ENCODE peak calls at places on chromosomes 13 and 19, in ten cellular contexts. C is astrocyte of the spinal cord, W is iris pigment epithelial cell, R is nephron progenitor cell, A is foreskin keratinocyte, H is tibial artery, B is H54, I is SK-N-SH, U is left ventricle myocardium inferior, F is neural progenitor cell. T is an unnamed sample.

GRCh38 chr19:45999653-46000121 is 4.4 kb downstream of the CCDC61 start:
- DNase-seq in B (no peak), W (peak), H (no peak), R (peak), I (peak), F (peak), A (no peak), C (no peak), U (no peak), T (no peak)

GRCh38 chr13:41456768-41457588 is at the start of gene RGCC:
- DNase-seq in W (peak), U (peak), A (no peak), I (peak), H (peak), C (peak), B (no peak), R (peak), F (peak), T (no peak)

GRCh38 chr13:99282264-99283231 is 24.4 kb upstream of the GPR18 start:
- DNase-seq in A (no peak), H (no peak), R (no peak), C (no peak), B (no peak), I (no peak), U (no peak), F (no peak), W (no peak), T (no peak)

GRCh38 chr19:3359850-3360493 is 6.4 kb upstream of the NFIC start:
- DNase-seq in A (no peak), U (no peak), I (peak), R (peak), W (peak), B (no peak), F (no peak), C (no peak), H (no peak), T (no peak)

GRCh38 chr13:40974460-40975407 is 44.4 kb downstream of the ELF1 start:
- DNase-seq in U (no peak), W (peak), R (peak), H (no peak), A (peak), F (peak), B (no peak), C (peak), I (no peak), T (peak)

GRCh38 chr19:32719611-32720059 is at the start of gene TDRD12:
- DNase-seq in U (no peak), B (no peak), R (no peak), C (no peak), I (peak), F (no peak), H (no peak), A (no peak), W (no peak), T (no peak)

GRCh38 chr19:41821003-41821735 is 23.3 kb downstream of the LYPD4 start:
- DNase-seq in R (peak), U (no peak), W (peak), A (peak), C (no peak), B (peak), H (no peak), I (peak), F (peak), T (peak)

GRCh38 chr19:43914051-43914450 is 21.0 kb downstream of the ZNF45 start:
- DNase-seq in W (no peak), H (no peak), I (no peak), U (no peak), B (no peak), R (no peak), C (no peak), F (no peak), A (no peak), T (no peak)

GRCh38 chr19:49335071-49335783 is at the start of gene CD37:
- DNase-seq in A (no peak), C (no peak), W (no peak), H (peak), R (no peak), U (no peak), F (no peak), B (no peak), I (no peak), T (peak)

GRCh38 chr13:22793598-22794134 is 387.1 kb upstream of the SGCG start:
- DNase-seq in B (no peak), R (peak), F (no peak), A (no peak), W (peak), I (no peak), U (no peak), H (no peak), C (peak), T (no peak)

GRCh38 chr19:13181747-13182388 is 31.7 kb downstream of the IER2 start:
- DNase-seq in I (peak), F (no peak), C (peak), B (peak), U (peak), A (no peak), R (no peak), H (peak), W (peak), T (peak)

GRCh38 chr13:110756268-110756667 is 42.8 kb downstream of the ING1 start:
- DNase-seq in I (no peak), C (peak), A (no peak), B (no peak), W (peak), F (no peak), U (no peak), R (no peak), H (no peak), T (no peak)

GRCh38 chr13:50909605-50910482 is at the start of gene RNASEH2B:
- DNase-seq in W (peak), A (peak), U (peak), F (peak), I (peak), R (peak), C (peak), B (peak), H (peak), T (peak)

GRCh38 chr19:34713262-34713637 is 20.8 kb upstream of the ZNF181 start:
- DNase-seq in B (no peak), A (no peak), W (no peak), H (no peak), I (no peak), F (no peak), R (no peak), C (no peak), U (no peak), T (no peak)

GRCh38 chr13:24182703-24183081 is 22.2 kb downstream of the SPATA13 start:
- DNase-seq in I (no peak), B (no peak), W (no peak), H (no peak), C (no peak), A (no peak), R (no peak), F (no peak), U (no peak), T (no peak)

GRCh38 chr13:43238341-43239083 is 215.1 kb downstream of the DNAJC15 start:
- DNase-seq in A (no peak), B (no peak), C (no peak), F (no peak), I (peak), H (no peak), W (no peak), U (no peak), R (no peak), T (no peak)

GRCh38 chr13:49314344-49314882 is 66.7 kb downstream of the CDADC1 start:
- DNase-seq in I (no peak), C (no peak), W (peak), F (no peak), H (no peak), A (no peak), U (no peak), B (no peak), R (no peak), T (no peak)

GRCh38 chr13:34037636-34038325 is 219.8 kb downstream of the RFC3 start:
- DNase-seq in W (no peak), A (peak), R (no peak), I (no peak), F (peak), U (no peak), H (no peak), C (no peak), B (no peak), T (no peak)

GRCh38 chr13:101157261-101157660 is 259.0 kb downstream of the NALCN start:
- DNase-seq in U (no peak), H (no peak), W (no peak), I (no peak), R (no peak), B (no peak), F (peak), C (no peak), A (peak), T (no peak)

GRCh38 chr19:53140351-53140750 is 7.6 kb upstream of the ZNF415 start:
- DNase-seq in H (no peak), F (no peak), B (no peak), I (no peak), R (no peak), W (no peak), A (peak), C (no peak), U (no peak), T (no peak)

GRCh38 chr13:51158923-51159322 is 47.8 kb upstream of the C13orf42 start:
- DNase-seq in B (no peak), U (no peak), H (no peak), C (no peak), R (no peak), F (no peak), I (no peak), W (peak), A (no peak), T (no peak)

GRCh38 chr19:17341845-17342244 is 4.5 kb downstream of the GTPBP3 start:
- DNase-seq in U (no peak), H (no peak), C (no peak), W (no peak), A (no peak), I (no peak), R (no peak), B (no peak), F (no peak), T (no peak)

GRCh38 chr13:112990783-112991182 is 21.8 kb downstream of the MCF2L start:
- DNase-seq in I (peak), A (no peak), B (no peak), H (no peak), W (no peak), R (no peak), U (no peak), F (peak), C (no peak), T (no peak)

GRCh38 chr13:53100394-53101063 is 71.9 kb downstream of the OLFM4 start:
- DNase-seq in W (no peak), H (no peak), R (no peak), I (no peak), C (no peak), B (no peak), U (no peak), F (no peak), A (no peak), T (no peak)

GRCh38 chr13:79353698-79354097 is 52.4 kb downstream of the RBM26 start:
- DNase-seq in H (no peak), B (no peak), I (no peak), A (no peak), F (no peak), W (peak), R (no peak), C (no peak), U (no peak), T (no peak)

GRCh38 chr13:111295896-111296295 is 24.5 kb upstream of the TEX29 start:
- DNase-seq in I (no peak), W (no peak), A (no peak), F (no peak), U (no peak), B (no peak), R (no peak), H (no peak), C (no peak), T (no peak)

GRCh38 chr13:66069570-66069969 is 1160.6 kb downstream of the PCDH9 start:
- DNase-seq in B (no peak), A (no peak), C (peak), F (no peak), R (no peak), I (no peak), W (peak), H (no peak), U (no peak), T (no peak)

GRCh38 chr13:73365240-73365639 is 306.4 kb downstream of the KLF5 start:
- DNase-seq in F (no peak), A (no peak), H (no peak), B (no peak), C (no peak), I (no peak), R (no peak), U (no peak), W (no peak), T (no peak)

GRCh38 chr13:96165840-96166239 is 75.9 kb downstream of the HS6ST3 start:
- DNase-seq in H (no peak), R (no peak), F (no peak), I (no peak), U (no peak), A (no peak), C (no peak), B (no peak), W (no peak), T (no peak)

GRCh38 chr13:80483157-80483556 is 142.2 kb upstream of the SPRY2 start:
- DNase-seq in W (no peak), U (no peak), B (no peak), H (no peak), F (no peak), A (no peak), I (no peak), R (no peak), C (no peak), T (no peak)

GRCh38 chr19:409006-409514 is at the start of gene C2CD4C:
- DNase-seq in C (no peak), A (no peak), R (peak), H (peak), U (no peak), W (peak), I (peak), B (no peak), F (peak), T (no peak)

GRCh38 chr13:108470921-108471320 is 158.5 kb upstream of the MYO16 start:
- DNase-seq in F (no peak), R (no peak), W (peak), H (no peak), U (no peak), A (no peak), C (no peak), I (no peak), B (no peak), T (no peak)

GRCh38 chr13:112882555-112883024 is 86.4 kb upstream of the MCF2L start:
- DNase-seq in W (no peak), U (no peak), F (no peak), B (no peak), C (no peak), A (no peak), H (no peak), I (no peak), R (no peak), T (no peak)

GRCh38 chr19:35195822-35196221 is 32.7 kb downstream of the FAM187B start:
- DNase-seq in W (no peak), I (no peak), A (no peak), F (no peak), B (no peak), H (no peak), U (no peak), R (no peak), C (no peak), T (no peak)